ENCODE peak calls at places on chromosomes 6 and 20, in ten cellular contexts. Y is heart right ventricle; B is AG04450; Q is mucosa of gallbladder; T is HFFc6; D is anterior cingulate cortex; A is activated T-cell treated with anti-CD3 and anti-CD28 coated beads, Interleukin-2, amount 50 U/mL, for 1 hour; P is NAMALWA; E is MCF 10A; V is ELF-1. K is an unnamed sample.

GRCh38 chr6:155341130-155341828 is 27.0 kb upstream of the TFB1M start:
- DNase-seq in A (no peak), Q (no peak), Y (no peak), E (no peak), V (no peak), T (peak; percentile 89), B (no peak), D (no peak), P (peak; percentile 30), K (no peak)

GRCh38 chr6:139014945-139015344 is 13.6 kb upstream of the ABRACL start:
- DNase-seq in T (no peak), B (no peak), Y (no peak), P (no peak), V (no peak), Q (peak; percentile 51), E (no peak), A (no peak), D (no peak), K (no peak)

GRCh38 chr20:35001596-35002362 is 46.1 kb downstream of the MYH7B start:
- DNase-seq in T (no peak), Y (no peak), E (no peak), P (peak; percentile 35), B (no peak), Q (no peak), V (peak; percentile 38), A (no peak), D (no peak), K (peak; percentile 21)

GRCh38 chr6:109790131-109790530 is 99.0 kb downstream of the FIG4 start:
- DNase-seq in T (peak; percentile 57), E (no peak), B (no peak), A (no peak), D (no peak), Q (no peak), P (no peak), Y (no peak), V (no peak), K (no peak)

GRCh38 chr6:123812621-123813020 is 9.0 kb downstream of the NKAIN2 start:
- DNase-seq in B (no peak), Q (no peak), P (no peak), A (no peak), D (no peak), V (no peak), Y (no peak), T (no peak), E (no peak), K (no peak)

GRCh38 chr20:62918830-62919229 is 7.5 kb downstream of the DIDO1 start:
- DNase-seq in B (no peak), T (no peak), Q (no peak), A (peak; percentile 53), Y (no peak), V (no peak), P (peak; percentile 54), D (no peak), E (no peak), K (no peak)

GRCh38 chr6:5501837-5502236 is 240.5 kb downstream of the FARS2 start:
- DNase-seq in P (no peak), Y (no peak), D (no peak), E (no peak), Q (no peak), A (no peak), T (no peak), B (no peak), V (no peak), K (no peak)

GRCh38 chr20:17762243-17762872 is 62.6 kb downstream of the BANF2 start:
- DNase-seq in E (no peak), Q (no peak), B (no peak), D (no peak), Y (no peak), P (no peak), A (no peak), T (no peak), V (no peak), K (no peak)

GRCh38 chr6:53543341-53544010 is 1.4 kb downstream of the GCLC start:
- DNase-seq in V (no peak), Y (no peak), T (no peak), E (peak; percentile 23), P (peak; percentile 49), D (no peak), A (no peak), B (peak; percentile 76), Q (no peak), K (no peak)

GRCh38 chr6:29723666-29724588 is 693 bp downstream of the HLA-F start:
- DNase-seq in B (no peak), Q (no peak), P (no peak), V (peak; percentile 52), D (no peak), A (peak; percentile 81), Y (peak; percentile 60), E (no peak), T (no peak), K (peak; percentile 6)

GRCh38 chr20:43827940-43828562 is 86.6 kb upstream of the TOX2 start:
- DNase-seq in A (no peak), Q (no peak), P (no peak), B (no peak), V (no peak), Y (no peak), E (no peak), T (no peak), D (no peak), K (no peak)

GRCh38 chr6:53894086-53894485 is 99.3 kb downstream of the LRRC1 start:
- DNase-seq in Y (no peak), A (no peak), T (peak; percentile 24), Q (peak; percentile 12), B (peak; percentile 6), D (no peak), P (peak; percentile 56), E (peak; percentile 24), V (no peak), K (peak; percentile 71)